ENCODE peak calls at places on chromosome 5, in eight cellular contexts. A, F, Y, O, S, D, X and C are unnamed samples.
A peak's percentile ranks its signal among the peaks of the same experiment; 100 is the strongest.

GRCh38 chr5:152505442-152506042 is 100.5 kb upstream of the NMUR2 start:
- DNase-seq in A (peak; percentile 33), O (peak; percentile 55), X (peak; percentile 58), D (peak; percentile 19), S (peak; percentile 82), Y (peak; percentile 75), F (peak; percentile 13), C (peak; percentile 12)

GRCh38 chr5:167987490-167988270 is 303.8 kb upstream of the WWC1 start:
- DNase-seq in X (no peak), S (no peak), O (no peak), F (no peak), A (no peak), Y (no peak), D (no peak), C (no peak)

GRCh38 chr5:72608297-72608696 is 101.1 kb upstream of the ZNF366 start:
- DNase-seq in F (no peak), D (peak; percentile 42), S (no peak), Y (no peak), A (no peak), X (peak; percentile 84), O (no peak), C (no peak)

GRCh38 chr5:157130933-157131332 is 11.7 kb downstream of the MED7 start:
- DNase-seq in D (no peak), X (no peak), Y (peak; percentile 62), F (no peak), O (no peak), A (no peak), S (no peak), C (no peak)

GRCh38 chr5:10106806-10107205 is 142.9 kb downstream of the ATPSCKMT start:
- DNase-seq in O (no peak), D (no peak), X (no peak), F (no peak), Y (no peak), S (no peak), A (no peak), C (no peak)

GRCh38 chr5:7374186-7374585 is 21.8 kb upstream of the ADCY2 start:
- DNase-seq in F (no peak), X (no peak), Y (no peak), A (no peak), D (no peak), O (no peak), S (no peak), C (no peak)

GRCh38 chr5:125499969-125500368 is 753.5 kb upstream of the ZNF608 start:
- DNase-seq in D (no peak), O (no peak), Y (no peak), S (no peak), X (no peak), F (no peak), A (no peak), C (no peak)

GRCh38 chr5:36407396-36407795 is 105.7 kb upstream of the RANBP3L start:
- DNase-seq in D (no peak), F (no peak), X (no peak), Y (no peak), S (no peak), O (no peak), A (no peak), C (no peak)

GRCh38 chr5:141992349-141992963 is 20.4 kb downstream of the GNPDA1 start:
- DNase-seq in O (peak; percentile 85), S (peak; percentile 77), Y (peak; percentile 82), D (peak; percentile 78), X (peak; percentile 74), A (no peak), F (peak; percentile 58), C (no peak)

GRCh38 chr5:11072556-11072955 is 311.5 kb upstream of the DAP start:
- DNase-seq in F (no peak), D (no peak), O (no peak), A (no peak), S (no peak), Y (no peak), X (no peak), C (no peak)

GRCh38 chr5:58401701-58402100 is 58.2 kb downstream of the PLK2 start:
- DNase-seq in D (no peak), F (no peak), Y (no peak), S (no peak), O (no peak), A (no peak), X (no peak), C (no peak)
- H3K4me3 ChIP-seq in D (no peak overlapping the region), F (no peak overlapping the region), Y (no peak overlapping the region), S (no peak overlapping the region), O (no peak overlapping the region), A (no peak overlapping the region), X (no peak overlapping the region), C (no peak overlapping the region)

GRCh38 chr5:82105457-82105856 is 133.6 kb downstream of the ATG10 start:
- DNase-seq in Y (no peak), X (no peak), S (peak; percentile 6), O (no peak), D (no peak), A (no peak), F (no peak), C (no peak)

GRCh38 chr5:82106207-82106606 is 134.4 kb downstream of the ATG10 start:
- DNase-seq in F (no peak), A (no peak), Y (peak; percentile 7), X (peak; percentile 19), S (no peak), D (no peak), O (no peak), C (no peak)

GRCh38 chr5:82096249-82096648 is 124.4 kb downstream of the ATG10 start:
- DNase-seq in S (no peak), A (no peak), D (no peak), Y (no peak), O (no peak), X (no peak), F (no peak), C (no peak)

GRCh38 chr5:82104872-82105271 is 133.0 kb downstream of the ATG10 start:
- DNase-seq in D (no peak), Y (no peak), O (no peak), S (no peak), X (no peak), F (no peak), A (no peak), C (no peak)

GRCh38 chr5:82100303-82101077 is 128.7 kb downstream of the ATG10 start:
- DNase-seq in F (no peak), S (no peak), A (no peak), O (no peak), Y (no peak), X (no peak), D (no peak), C (no peak)
- TF ChIP-seq CTCF in F (no peak), S (no peak), A (no peak), O (no peak), Y (no peak), X (no peak), D (no peak), C (no peak)

DNA sequence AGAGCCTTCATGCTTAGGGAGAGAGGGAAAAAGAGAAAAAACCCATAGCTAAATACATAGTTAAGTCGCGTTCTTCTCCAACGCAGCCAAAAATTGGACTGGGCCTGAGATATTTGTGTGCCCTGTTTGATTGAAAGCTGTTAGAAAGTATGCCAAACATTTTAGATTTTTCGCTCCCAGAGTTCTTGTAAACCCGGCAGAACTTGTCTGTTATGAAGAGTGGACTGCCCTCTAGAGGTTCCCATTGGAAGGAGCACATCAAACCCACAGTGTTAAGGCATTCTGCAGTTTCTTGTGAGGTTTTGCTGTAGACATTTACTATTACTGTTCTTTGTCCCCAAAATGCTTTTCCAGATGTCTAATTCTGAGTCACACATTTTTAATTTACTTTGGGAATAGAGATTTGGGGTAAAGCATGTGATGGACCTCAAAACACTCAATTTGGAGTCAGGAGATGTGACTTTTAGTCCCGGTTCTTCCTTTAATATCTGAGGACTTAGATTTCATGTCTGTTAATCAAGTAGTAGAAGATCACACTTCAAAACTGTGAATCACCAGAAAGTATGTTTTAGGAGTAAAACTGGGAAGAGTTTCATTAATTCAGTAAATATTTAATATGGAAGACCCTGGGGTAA is 96.6 kb downstream of the PCSK1 start:
- DNase-seq in S (peak; percentile 81), O (peak; percentile 92), D (peak; percentile 38), F (peak; percentile 21), X (peak; percentile 95), Y (peak; percentile 87), A (peak; percentile 71), C (peak; percentile 70)
- H3K4me3 ChIP-seq in S (no peak overlapping the region), O (no peak overlapping the region), D (no peak overlapping the region), F (peak overlapping the region; percentile 35), X (no peak overlapping the region), Y (peak overlapping the region; percentile 7), A (no peak overlapping the region), C (no peak overlapping the region)

GRCh38 chr5:1343315-1343751 is 1.6 kb downstream of the CLPTM1L start:
- DNase-seq in D (no peak), F (no peak), O (no peak), X (no peak), Y (no peak), S (no peak), A (no peak), C (no peak)
- TF ChIP-seq CTCF in D (no peak), F (no peak), O (no peak), X (no peak), Y (no peak), S (no peak), A (no peak), C (no peak)

GRCh38 chr5:127013407-127013806 is 17.0 kb downstream of the MARCHF3 start:
- DNase-seq in A (no peak), F (no peak), S (no peak), O (no peak), Y (no peak), D (no peak), X (no peak), C (no peak)
- H3K4me3 ChIP-seq in A (no peak overlapping the region), F (no peak overlapping the region), S (no peak overlapping the region), O (no peak overlapping the region), Y (no peak overlapping the region), D (no peak overlapping the region), X (no peak overlapping the region), C (no peak overlapping the region)